ENCODE peak calls at places on chromosomes 6 and 20, in five cellular contexts. One of them, this sample, is unnamed.

GRCh38 chr20:53492212-53492611 is 101.4 kb downstream of the ZNF217 start:
- DNase-seq in brain microvascular endothelial cell: no peak
- DNase-seq in stomach: no peak
- DNase-seq in heart left ventricle: no peak
- DNase-seq in naive thymus-derived CD4-positive, alpha-beta T cell: no peak
- DNase-seq in this sample: no peak

GRCh38 chr6:4774715-4775590 is 1.3 kb upstream of the CDYL start:
- DNase-seq in brain microvascular endothelial cell: peak; percentile 4
- DNase-seq in stomach: no peak
- DNase-seq in heart left ventricle: no peak
- DNase-seq in naive thymus-derived CD4-positive, alpha-beta T cell: peak; percentile 28
- DNase-seq in this sample: peak; percentile 68

GRCh38 chr20:11626551-11626950 is 291.1 kb upstream of the BTBD3 start:
- DNase-seq in brain microvascular endothelial cell: no peak
- DNase-seq in stomach: no peak
- DNase-seq in heart left ventricle: no peak
- DNase-seq in naive thymus-derived CD4-positive, alpha-beta T cell: no peak
- DNase-seq in this sample: no peak

GRCh38 chr6:56381852-56382251 is 134.5 kb upstream of the COL21A1 start:
- DNase-seq in brain microvascular endothelial cell: no peak
- DNase-seq in stomach: no peak
- DNase-seq in heart left ventricle: no peak
- DNase-seq in naive thymus-derived CD4-positive, alpha-beta T cell: no peak
- DNase-seq in this sample: no peak

GRCh38 chr6:169828176-169828575 is 76.8 kb downstream of the ERMARD start:
- DNase-seq in brain microvascular endothelial cell: no peak
- DNase-seq in stomach: no peak
- DNase-seq in heart left ventricle: no peak
- DNase-seq in naive thymus-derived CD4-positive, alpha-beta T cell: no peak
- DNase-seq in this sample: no peak

GRCh38 chr6:160180706-160181105 is 59.1 kb downstream of the SLC22A1 start:
- DNase-seq in brain microvascular endothelial cell: no peak
- DNase-seq in stomach: no peak
- DNase-seq in heart left ventricle: no peak
- DNase-seq in naive thymus-derived CD4-positive, alpha-beta T cell: no peak
- DNase-seq in this sample: no peak

GRCh38 chr6:113129991-113130390 is 727.2 kb upstream of the MARCKS start:
- DNase-seq in brain microvascular endothelial cell: no peak
- DNase-seq in stomach: no peak
- DNase-seq in heart left ventricle: no peak
- DNase-seq in naive thymus-derived CD4-positive, alpha-beta T cell: no peak
- DNase-seq in this sample: no peak

GRCh38 chr20:32476684-32477593 is 108.2 kb downstream of the NOL4L start:
- DNase-seq in brain microvascular endothelial cell: no peak
- DNase-seq in stomach: no peak
- DNase-seq in heart left ventricle: no peak
- DNase-seq in naive thymus-derived CD4-positive, alpha-beta T cell: no peak
- DNase-seq in this sample: no peak

GRCh38 chr20:33731693-33732165 is at the start of gene ZNF341:
- DNase-seq in brain microvascular endothelial cell: peak; percentile 70
- DNase-seq in stomach: peak; percentile 91
- DNase-seq in heart left ventricle: peak; percentile 88
- DNase-seq in naive thymus-derived CD4-positive, alpha-beta T cell: no peak
- DNase-seq in this sample: peak; percentile 89

GRCh38 chr20:1336699-1337387 is 7.9 kb upstream of the SDCBP2 start:
- DNase-seq in brain microvascular endothelial cell: no peak
- DNase-seq in stomach: peak; percentile 82
- DNase-seq in heart left ventricle: peak; percentile 87
- DNase-seq in naive thymus-derived CD4-positive, alpha-beta T cell: peak; percentile 24
- DNase-seq in this sample: no peak
- H3K27ac ChIP-seq in brain microvascular endothelial cell: no peak overlapping the region
- H3K27ac ChIP-seq in stomach: peak overlapping the region; percentile 59
- H3K27ac ChIP-seq in heart left ventricle: peak overlapping the region; percentile 65
- H3K27ac ChIP-seq in naive thymus-derived CD4-positive, alpha-beta T cell: peak overlapping the region; percentile 48
- H3K27ac ChIP-seq in this sample: no peak overlapping the region

DNA sequence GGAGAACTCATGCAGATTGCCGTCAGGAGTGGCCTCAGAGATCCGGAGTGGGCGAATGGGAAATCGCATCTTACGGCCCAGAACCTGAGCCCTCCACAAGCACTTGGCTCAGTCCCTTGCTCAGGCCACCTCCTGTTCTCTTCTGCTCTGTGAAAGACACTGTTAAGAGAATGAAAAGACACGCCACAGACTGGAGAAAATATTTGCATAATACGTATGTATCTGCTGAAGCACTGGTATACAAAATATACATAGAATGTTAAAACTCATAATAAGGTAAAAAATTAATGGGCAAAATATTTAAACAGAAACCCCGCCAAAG is 838 bp upstream of the POM121L2 start:
- DNase-seq in brain microvascular endothelial cell: no peak
- DNase-seq in stomach: no peak
- DNase-seq in heart left ventricle: no peak
- DNase-seq in naive thymus-derived CD4-positive, alpha-beta T cell: no peak
- DNase-seq in this sample: no peak
- H3K27me3 ChIP-seq in brain microvascular endothelial cell: no peaks in the 10 kb centered on the region
- H3K27me3 ChIP-seq in stomach: peaks cover 11% of the 10 kb centered on the region
- H3K27me3 ChIP-seq in heart left ventricle: peaks cover 28% of the 10 kb centered on the region
- H3K27me3 ChIP-seq in naive thymus-derived CD4-positive, alpha-beta T cell: peaks cover 14% of the 10 kb centered on the region
- H3K27me3 ChIP-seq in this sample: peaks cover 10% of the 10 kb centered on the region

DNA sequence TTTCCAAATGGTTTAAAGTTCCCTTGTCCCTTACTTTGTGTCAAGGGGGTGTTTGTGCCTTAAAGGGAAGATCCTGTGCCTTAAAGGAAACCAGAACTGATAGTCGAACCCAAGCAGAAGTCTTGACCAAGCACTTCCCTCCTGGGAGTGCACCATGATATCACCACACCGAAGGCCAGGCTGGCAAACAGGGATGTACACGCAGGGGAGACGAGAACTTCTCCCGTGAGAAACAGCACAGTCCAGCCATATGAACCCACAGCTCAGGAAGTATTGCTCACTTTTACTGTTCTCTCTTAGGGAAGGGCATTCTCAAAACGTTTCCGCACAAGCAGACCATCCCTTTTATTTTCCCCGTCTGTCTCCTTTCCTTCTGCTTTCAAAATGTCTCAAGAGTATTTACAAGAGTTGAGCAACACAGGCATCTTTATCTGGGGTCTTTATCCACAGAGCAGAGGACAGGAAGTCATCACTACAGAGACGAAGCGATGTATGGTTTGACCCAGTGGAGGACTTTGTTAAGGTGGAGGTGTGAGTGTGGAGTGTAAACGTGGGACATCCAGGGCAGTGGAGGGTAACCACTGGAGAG is 12.8 kb upstream of the SERPINB1 start:
- DNase-seq in brain microvascular endothelial cell: peak; percentile 65
- DNase-seq in stomach: no peak
- DNase-seq in heart left ventricle: no peak
- DNase-seq in naive thymus-derived CD4-positive, alpha-beta T cell: no peak
- DNase-seq in this sample: no peak
- H3K27ac ChIP-seq in brain microvascular endothelial cell: peak overlapping the region; percentile 96
- H3K27ac ChIP-seq in stomach: peak overlapping the region; percentile 79
- H3K27ac ChIP-seq in heart left ventricle: peak overlapping the region; percentile 60
- H3K27ac ChIP-seq in naive thymus-derived CD4-positive, alpha-beta T cell: peak overlapping the region; percentile 65
- H3K27ac ChIP-seq in this sample: peak overlapping the region; percentile 49

GRCh38 chr20:37518059-37518458 is 3.0 kb upstream of the NNAT start:
- DNase-seq in brain microvascular endothelial cell: no peak
- DNase-seq in stomach: peak; percentile 17
- DNase-seq in heart left ventricle: no peak
- DNase-seq in naive thymus-derived CD4-positive, alpha-beta T cell: no peak
- DNase-seq in this sample: no peak
- H3K27me3 ChIP-seq in brain microvascular endothelial cell: no peaks in the 10 kb centered on the region
- H3K27me3 ChIP-seq in stomach: no peaks in the 10 kb centered on the region
- H3K27me3 ChIP-seq in heart left ventricle: no peaks in the 10 kb centered on the region
- H3K27me3 ChIP-seq in naive thymus-derived CD4-positive, alpha-beta T cell: no peaks in the 10 kb centered on the region
- H3K27me3 ChIP-seq in this sample: no peaks in the 10 kb centered on the region

DNA sequence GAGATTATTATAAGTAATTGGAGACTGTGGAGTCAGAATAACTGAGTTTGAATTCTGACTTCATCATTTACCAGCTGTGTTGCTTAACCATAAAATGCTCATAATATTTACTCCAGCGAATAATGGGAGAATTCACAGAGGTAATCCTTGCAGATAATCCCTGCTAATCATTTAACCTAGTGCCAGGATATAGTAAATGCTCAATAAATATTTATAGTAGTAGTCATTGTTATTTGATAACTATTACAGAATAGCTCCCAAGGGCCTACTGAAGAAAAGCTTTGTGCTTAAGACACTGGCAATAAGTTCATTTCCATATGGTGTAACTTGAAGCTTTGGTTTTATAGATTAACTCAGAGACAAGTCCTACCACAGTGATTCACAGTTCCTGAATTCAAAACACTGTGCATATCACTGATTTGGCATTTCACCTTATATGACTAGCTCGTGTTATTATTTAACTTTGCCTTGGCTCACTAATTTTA is 208.8 kb upstream of the PLCB4 start:
- DNase-seq in brain microvascular endothelial cell: peak; percentile 82
- DNase-seq in stomach: no peak
- DNase-seq in heart left ventricle: no peak
- DNase-seq in naive thymus-derived CD4-positive, alpha-beta T cell: no peak
- DNase-seq in this sample: no peak
- H3K27ac ChIP-seq in brain microvascular endothelial cell: peak overlapping the region; percentile 77
- H3K27ac ChIP-seq in stomach: no peak overlapping the region
- H3K27ac ChIP-seq in heart left ventricle: no peak overlapping the region
- H3K27ac ChIP-seq in naive thymus-derived CD4-positive, alpha-beta T cell: no peak overlapping the region
- H3K27ac ChIP-seq in this sample: no peak overlapping the region

GRCh38 chr20:46173652-46174468 is 55.7 kb downstream of the CD40 start:
- DNase-seq in brain microvascular endothelial cell: no peak
- DNase-seq in stomach: no peak
- DNase-seq in heart left ventricle: no peak
- DNase-seq in naive thymus-derived CD4-positive, alpha-beta T cell: no peak
- DNase-seq in this sample: no peak

GRCh38 chr20:46171909-46172308 is 53.8 kb downstream of the CD40 start:
- DNase-seq in brain microvascular endothelial cell: no peak
- DNase-seq in stomach: no peak
- DNase-seq in heart left ventricle: no peak
- DNase-seq in naive thymus-derived CD4-positive, alpha-beta T cell: no peak
- DNase-seq in this sample: no peak

GRCh38 chr20:46172455-46172854 is 54.3 kb downstream of the CD40 start:
- DNase-seq in brain microvascular endothelial cell: no peak
- DNase-seq in stomach: no peak
- DNase-seq in heart left ventricle: no peak
- DNase-seq in naive thymus-derived CD4-positive, alpha-beta T cell: no peak
- DNase-seq in this sample: no peak

GRCh38 chr20:46174469-46175126 is 56.5 kb downstream of the CD40 start:
- DNase-seq in brain microvascular endothelial cell: peak; percentile 19
- DNase-seq in stomach: peak; percentile 75
- DNase-seq in heart left ventricle: peak; percentile 58
- DNase-seq in naive thymus-derived CD4-positive, alpha-beta T cell: peak; percentile 69
- DNase-seq in this sample: peak; percentile 73

DNA sequence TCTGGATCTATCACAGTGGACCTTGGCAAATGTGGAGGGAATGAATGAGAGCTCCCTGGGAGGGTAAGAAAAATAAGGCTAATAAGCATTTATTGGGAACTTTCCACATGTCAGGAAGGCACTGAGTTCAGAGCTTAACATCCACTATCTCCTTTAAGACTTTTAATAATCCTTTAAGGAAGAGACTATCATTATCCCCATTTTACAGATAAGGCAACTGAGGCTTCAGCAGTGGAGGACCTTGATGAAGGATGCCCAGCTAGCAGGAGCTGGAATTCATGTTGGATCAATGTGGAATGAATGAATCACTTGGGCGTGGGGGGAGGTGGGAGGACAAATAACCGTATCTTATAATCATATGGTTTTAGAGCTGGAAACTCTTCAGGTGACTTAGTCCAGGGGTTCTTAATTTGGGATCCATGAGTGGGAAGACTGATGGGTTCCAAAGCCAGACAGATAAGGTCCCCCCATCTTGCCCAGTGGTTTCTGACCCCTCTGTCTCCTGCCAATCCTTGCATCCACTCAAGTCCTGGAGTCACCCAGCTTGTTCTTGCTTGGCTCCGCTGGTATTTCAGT is 54.9 kb downstream of the CD40 start:
- DNase-seq in brain microvascular endothelial cell: no peak
- DNase-seq in stomach: no peak
- DNase-seq in heart left ventricle: no peak
- DNase-seq in naive thymus-derived CD4-positive, alpha-beta T cell: no peak
- DNase-seq in this sample: no peak
- H3K27me3 ChIP-seq in brain microvascular endothelial cell: peaks cover 33% of the 10 kb centered on the region
- H3K27me3 ChIP-seq in stomach: peaks cover 14% of the 10 kb centered on the region
- H3K27me3 ChIP-seq in heart left ventricle: peaks cover 18% of the 10 kb centered on the region
- H3K27me3 ChIP-seq in naive thymus-derived CD4-positive, alpha-beta T cell: peaks cover 21% of the 10 kb centered on the region
- H3K27me3 ChIP-seq in this sample: peaks cover 16% of the 10 kb centered on the region

GRCh38 chr6:37113976-37114375 is 56.0 kb upstream of the PIM1 start:
- DNase-seq in brain microvascular endothelial cell: no peak
- DNase-seq in stomach: no peak
- DNase-seq in heart left ventricle: no peak
- DNase-seq in naive thymus-derived CD4-positive, alpha-beta T cell: no peak
- DNase-seq in this sample: no peak

GRCh38 chr6:37114612-37115011 is 55.3 kb upstream of the PIM1 start:
- DNase-seq in brain microvascular endothelial cell: no peak
- DNase-seq in stomach: no peak
- DNase-seq in heart left ventricle: no peak
- DNase-seq in naive thymus-derived CD4-positive, alpha-beta T cell: no peak
- DNase-seq in this sample: no peak

GRCh38 chr6:37109714-37110454 is 60.1 kb upstream of the PIM1 start:
- DNase-seq in brain microvascular endothelial cell: no peak
- DNase-seq in stomach: no peak
- DNase-seq in heart left ventricle: no peak
- DNase-seq in naive thymus-derived CD4-positive, alpha-beta T cell: no peak
- DNase-seq in this sample: no peak

GRCh38 chr6:37110455-37111155 is 59.3 kb upstream of the PIM1 start:
- DNase-seq in brain microvascular endothelial cell: no peak
- DNase-seq in stomach: no peak
- DNase-seq in heart left ventricle: no peak
- DNase-seq in naive thymus-derived CD4-positive, alpha-beta T cell: no peak
- DNase-seq in this sample: no peak

DNA sequence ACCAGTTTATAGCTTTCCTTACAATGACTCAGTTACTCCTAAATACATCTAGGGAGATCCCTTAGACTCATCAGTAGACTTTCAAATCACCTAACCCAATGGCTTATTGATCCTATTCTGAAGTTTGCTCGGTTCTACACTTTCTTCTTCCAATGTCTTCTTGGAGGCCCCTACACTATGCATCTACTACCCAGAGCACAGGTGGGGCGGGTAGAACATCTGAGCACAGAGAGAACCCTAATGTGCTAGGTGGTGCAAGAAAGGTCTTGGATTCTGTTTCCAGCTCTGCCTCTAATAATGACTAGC is 58.8 kb upstream of the PIM1 start:
- DNase-seq in brain microvascular endothelial cell: no peak
- DNase-seq in stomach: no peak
- DNase-seq in heart left ventricle: no peak
- DNase-seq in naive thymus-derived CD4-positive, alpha-beta T cell: no peak
- DNase-seq in this sample: no peak
- H3K27ac ChIP-seq in brain microvascular endothelial cell: no peak overlapping the region
- H3K27ac ChIP-seq in stomach: no peak overlapping the region
- H3K27ac ChIP-seq in heart left ventricle: no peak overlapping the region
- H3K27ac ChIP-seq in naive thymus-derived CD4-positive, alpha-beta T cell: no peak overlapping the region
- H3K27ac ChIP-seq in this sample: no peak overlapping the region

DNA sequence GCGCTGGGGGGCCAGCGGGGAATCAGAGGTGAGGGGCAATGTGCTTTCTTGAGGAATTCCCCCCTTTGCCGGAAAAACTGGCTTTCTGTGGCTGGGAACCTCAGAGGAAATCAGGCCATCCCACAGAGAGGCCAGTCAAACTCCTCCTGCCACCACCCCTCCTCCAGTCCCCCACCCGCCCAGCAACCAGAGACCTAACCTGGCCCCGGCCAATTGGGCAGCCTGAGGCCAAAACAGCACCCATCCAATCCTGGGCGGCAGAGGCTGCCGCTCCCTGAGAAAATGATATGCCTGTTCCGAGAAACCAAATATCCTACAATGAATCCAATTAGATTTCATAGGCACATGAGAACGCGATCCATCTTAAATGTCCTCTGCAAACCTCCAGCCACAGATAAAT is 94.8 kb downstream of the DLGAP4 start:
- DNase-seq in brain microvascular endothelial cell: no peak
- DNase-seq in stomach: no peak
- DNase-seq in heart left ventricle: no peak
- DNase-seq in naive thymus-derived CD4-positive, alpha-beta T cell: no peak
- DNase-seq in this sample: no peak
- H3K27me3 ChIP-seq in brain microvascular endothelial cell: peaks cover 18% of the 10 kb centered on the region
- H3K27me3 ChIP-seq in stomach: no peaks in the 10 kb centered on the region
- H3K27me3 ChIP-seq in heart left ventricle: no peaks in the 10 kb centered on the region
- H3K27me3 ChIP-seq in naive thymus-derived CD4-positive, alpha-beta T cell: peaks cover 3% of the 10 kb centered on the region
- H3K27me3 ChIP-seq in this sample: peaks cover 8% of the 10 kb centered on the region